ENCODE peak calls at places on chromosomes 6 and 20, in eight cellular contexts. G, Q, N, C, M, F, Y and E are unnamed samples. For H3K4me1, the result is how much of the 10 kb centered on the place peaks cover.

GRCh38 chr6:16286151-16286522 is 47.8 kb downstream of the GMPR start:
- DNase-seq in Q (no peak), Y (peak), G (peak), M (no peak), F (peak), C (no peak), N (peak), E (no peak)

GRCh38 chr20:36792422-36792821 is 18.9 kb upstream of the DSN1 start:
- DNase-seq in N (peak), F (peak), G (peak), M (peak), Q (no peak), C (no peak), Y (peak), E (peak)

GRCh38 chr20:3889489-3890409 is 562 bp downstream of the PANK2 start:
- DNase-seq in M (no peak), C (peak), Q (no peak), F (no peak), Y (peak), N (peak), G (peak), E (peak)

GRCh38 chr6:17714879-17715860 is 8.4 kb upstream of the NUP153 start:
- DNase-seq in Q (no peak), G (no peak), M (no peak), N (peak), Y (peak), C (no peak), F (peak), E (no peak)

GRCh38 chr20:46994341-46994740 is 99.7 kb downstream of the EYA2 start:
- DNase-seq in M (peak), Y (no peak), C (no peak), F (no peak), Q (peak), N (no peak), G (peak), E (peak)

GRCh38 chr6:41565701-41566100 is 19.5 kb downstream of the FOXP4 start:
- DNase-seq in F (no peak), N (no peak), G (no peak), C (no peak), M (no peak), Q (no peak), Y (no peak), E (no peak)

GRCh38 chr6:56659721-56660373 is 17.2 kb upstream of the DST start:
- DNase-seq in Q (peak), F (no peak), G (peak), M (no peak), N (no peak), Y (no peak), C (no peak), E (no peak)

GRCh38 chr20:17896771-17897369 is 71.7 kb downstream of the SNX5 start:
- DNase-seq in C (no peak), F (no peak), Q (peak), G (peak), N (no peak), Y (no peak), M (no peak), E (no peak)

GRCh38 chr20:9409981-9410380 is 104.4 kb upstream of the LAMP5 start:
- DNase-seq in G (no peak), Q (no peak), N (no peak), Y (no peak), C (no peak), M (no peak), F (peak), E (no peak)

GRCh38 chr6:159871241-159871640 is 19.5 kb upstream of the MAS1 start:
- DNase-seq in M (no peak), Q (no peak), C (no peak), N (no peak), G (no peak), F (peak), Y (no peak), E (no peak)

GRCh38 chr20:1782181-1782580 is 113.0 kb upstream of the SIRPA start:
- DNase-seq in Y (no peak), F (no peak), M (no peak), N (no peak), Q (no peak), G (no peak), C (no peak), E (no peak)

GRCh38 chr20:4112490-4113420 is 97.4 kb upstream of the RNF24 start:
- DNase-seq in G (peak), M (peak), C (no peak), F (peak), Y (peak), N (no peak), Q (peak), E (no peak)

GRCh38 chr6:133170602-133171001 is 70.6 kb upstream of the EYA4 start:
- DNase-seq in N (no peak), Y (no peak), C (no peak), M (no peak), G (no peak), Q (no peak), F (no peak), E (no peak)

GRCh38 chr6:111417181-111417585 is 65.8 kb downstream of the REV3L start:
- DNase-seq in N (no peak), Q (no peak), M (peak), G (no peak), C (no peak), Y (no peak), F (peak), E (no peak)

GRCh38 chr6:15317934-15318902 is 72.3 kb downstream of the JARID2 start:
- DNase-seq in C (no peak), Y (no peak), G (no peak), M (no peak), F (no peak), N (no peak), Q (no peak), E (no peak)

GRCh38 chr20:58268421-58268821 is 40.0 kb upstream of the ANKRD60 start:
- DNase-seq in M (no peak), Y (no peak), G (no peak), F (no peak), Q (no peak), C (no peak), N (no peak), E (no peak)

GRCh38 chr6:47438481-47439347 is 38.9 kb upstream of the CD2AP start:
- DNase-seq in C (no peak), M (no peak), Q (peak), Y (no peak), G (no peak), N (no peak), F (no peak), E (no peak)

GRCh38 chr6:164085086-164085485 is 670.6 kb downstream of the QKI start:
- DNase-seq in F (no peak), Q (no peak), C (no peak), N (no peak), G (no peak), Y (no peak), M (no peak), E (no peak)

GRCh38 chr20:63036266-63036665 is 29.5 kb upstream of the BHLHE23 start:
- DNase-seq in C (no peak), G (no peak), Y (no peak), M (no peak), F (no peak), Q (no peak), N (no peak), E (no peak)

GRCh38 chr20:10306440-10307358 is 88.1 kb downstream of the SNAP25 start:
- DNase-seq in G (no peak), M (no peak), Y (peak), Q (no peak), N (no peak), F (peak), C (no peak), E (no peak)

GRCh38 chr6:154590770-154591169 is 80.3 kb upstream of the CNKSR3 start:
- DNase-seq in G (no peak), M (peak), Q (no peak), C (no peak), Y (no peak), F (no peak), N (no peak), E (no peak)

GRCh38 chr20:50595433-50595895 is 85.3 kb downstream of the PTPN1 start:
- DNase-seq in C (no peak), Y (no peak), F (no peak), M (no peak), N (no peak), G (no peak), Q (no peak), E (no peak)

GRCh38 chr6:143405381-143406154 is 44.9 kb downstream of the ADAT2 start:
- DNase-seq in G (no peak), F (peak), N (no peak), Y (no peak), C (no peak), M (no peak), Q (no peak), E (no peak)

GRCh38 chr6:51892339-51892738 is 195.1 kb downstream of the PKHD1 start:
- DNase-seq in N (no peak), Q (no peak), G (no peak), F (no peak), C (no peak), Y (no peak), M (no peak), E (no peak)

GRCh38 chr6:162408805-162409535 is 318.6 kb downstream of the PRKN start:
- DNase-seq in G (no peak), Y (no peak), M (no peak), N (no peak), F (no peak), Q (no peak), C (no peak), E (no peak)

GRCh38 chr6:162404926-162405325 is 322.6 kb downstream of the PRKN start:
- DNase-seq in M (no peak), Q (no peak), Y (no peak), F (no peak), C (no peak), N (no peak), G (no peak), E (no peak)

GRCh38 chr6:162403031-162403430 is 324.5 kb downstream of the PRKN start:
- DNase-seq in C (no peak), N (no peak), Y (no peak), F (no peak), Q (no peak), M (no peak), G (no peak), E (no peak)
- H3K4me1 ChIP-seq in C (under half), N (under half), Y (under half), F (under half), Q (under half), M (under half), G (under half), E (under half)

GRCh38 chr6:166450167-166450873 is 67.6 kb upstream of the MPC1 start:
- DNase-seq in F (no peak), Y (no peak), C (no peak), N (no peak), Q (no peak), M (no peak), G (no peak), E (no peak)
- H3K4me1 ChIP-seq in F (under half), Y (under half), C (under half), N (under half), Q (under half), M (under half), G (under half), E (under half)

GRCh38 chr20:48820649-48820973 is 7.2 kb downstream of the PREX1 start:
- DNase-seq in Q (no peak), Y (no peak), G (no peak), M (no peak), F (no peak), N (no peak), C (no peak), E (no peak)
- H3K4me1 ChIP-seq in Q (half or more), Y (half or more), G (under half), M (under half), F (under half), N (under half), C (half or more), E (under half)

DNA sequence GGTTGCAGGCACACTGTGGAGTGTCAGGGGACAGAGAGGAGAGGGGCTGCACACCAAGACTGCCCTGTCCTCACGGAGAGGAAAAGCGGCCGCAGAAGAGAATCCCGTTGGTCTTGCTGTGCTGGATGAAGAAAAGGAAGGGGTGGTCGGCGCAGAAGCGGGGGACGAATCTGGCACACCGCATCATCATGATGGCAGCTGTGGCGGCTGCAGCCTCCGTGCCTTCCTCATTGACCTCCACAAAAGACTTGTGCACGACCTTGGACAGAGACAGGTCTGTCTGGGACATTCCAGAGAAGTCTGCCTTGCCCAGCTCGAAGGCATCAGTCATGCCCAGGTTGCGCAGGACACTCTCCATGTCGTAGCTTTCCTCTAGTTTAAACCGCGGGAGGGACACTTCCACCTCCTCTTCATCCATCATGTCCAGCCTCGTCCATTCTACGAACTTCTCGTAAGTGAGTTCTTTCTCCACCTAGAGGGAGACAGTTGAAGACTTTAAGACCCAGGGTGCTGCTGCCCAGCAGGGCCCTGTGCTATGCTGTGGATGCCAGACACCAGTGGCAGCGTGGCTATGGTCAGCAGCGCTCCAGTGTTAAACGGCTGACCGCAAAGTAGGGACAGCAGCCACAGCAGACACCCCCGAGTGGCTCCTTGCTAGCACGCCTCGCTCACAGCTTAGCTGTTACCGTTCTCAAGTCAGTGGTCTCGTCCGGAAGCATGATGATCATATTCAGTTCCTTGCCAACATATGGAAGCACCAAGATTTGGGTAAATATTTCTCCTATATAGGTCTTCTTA is 22.9 kb downstream of the SERPINB6 start:
- DNase-seq in Q (no peak), M (no peak), C (no peak), F (no peak), Y (no peak), N (no peak), G (no peak), E (no peak)
- H3K4me1 ChIP-seq in Q (under half), M (under half), C (under half), F (under half), Y (under half), N (under half), G (under half), E (under half)

GRCh38 chr6:44957151-44957550 is 371.0 kb upstream of the RUNX2 start:
- DNase-seq in N (no peak), G (no peak), F (no peak), M (no peak), Q (no peak), Y (no peak), C (no peak), E (no peak)
- H3K4me1 ChIP-seq in N (under half), G (under half), F (under half), M (under half), Q (under half), Y (under half), C (under half), E (under half)

GRCh38 chr20:61442075-61442670 is 190.1 kb downstream of the CDH4 start:
- DNase-seq in N (no peak), Y (no peak), Q (no peak), M (no peak), C (no peak), F (no peak), G (no peak), E (no peak)
- H3K4me1 ChIP-seq in N (under half), Y (under half), Q (under half), M (under half), C (under half), F (under half), G (under half), E (under half)